ENCODE peak calls at places on chromosomes 5 and 9, in four cellular contexts. I is K562, A is HepG2, Y is GM12878. C is an unnamed sample.

GRCh38 chr5:77971965-77972544 is 195.9 kb upstream of the TBCA start:
- DNase-seq in I (no peak), A (no peak), Y (no peak), C (no peak)

GRCh38 chr9:30670805-30671562 is 1713.5 kb upstream of the ACO1 start:
- DNase-seq in I (no peak), A (no peak), Y (no peak), C (no peak)

GRCh38 chr9:75775966-75776691 is 114.3 kb upstream of the PCSK5 start:
- DNase-seq in I (no peak), A (no peak), Y (no peak), C (no peak)

GRCh38 chr9:98259791-98260190 is 4.3 kb upstream of the TBC1D2 start:
- DNase-seq in I (no peak), A (no peak), Y (no peak), C (no peak)

GRCh38 chr9:21311888-21312287 is 6.8 kb upstream of the IFNA5 start:
- DNase-seq in I (no peak), A (no peak), Y (no peak), C (no peak)

GRCh38 chr9:129208191-129209091 is 30.4 kb upstream of the IER5L start:
- DNase-seq in I (peak), A (no peak), Y (no peak), C (peak)

GRCh38 chr5:137693307-137693950 is 42.5 kb downstream of the KLHL3 start:
- DNase-seq in I (no peak), A (no peak), Y (no peak), C (no peak)

GRCh38 chr5:99926463-99926862 is 608.7 kb upstream of the FAM174A start:
- DNase-seq in I (no peak), A (no peak), Y (no peak), C (no peak)

GRCh38 chr9:69314547-69314946 is 10.5 kb upstream of the ENTREP1 start:
- DNase-seq in I (no peak), A (no peak), Y (no peak), C (no peak)

GRCh38 chr9:107710988-107711387 is 221.4 kb upstream of the KLF4 start:
- DNase-seq in I (no peak), A (no peak), Y (no peak), C (no peak)

GRCh38 chr5:6056280-6056679 is 322.1 kb downstream of the MED10 start:
- DNase-seq in I (no peak), A (no peak), Y (no peak), C (no peak)

GRCh38 chr9:93354451-93354850 is 97.0 kb upstream of the FAM120A start:
- DNase-seq in I (no peak), A (no peak), Y (no peak), C (no peak)

GRCh38 chr5:117982691-117983090 is 1005.7 kb downstream of the DTWD2 start:
- DNase-seq in I (no peak), A (no peak), Y (no peak), C (peak)

GRCh38 chr9:127422133-127422782 is 1.9 kb upstream of the ZNF79 start:
- DNase-seq in I (peak), A (no peak), Y (no peak), C (no peak)

GRCh38 chr5:112186401-112186990 is 232.6 kb downstream of the EPB41L4A start:
- DNase-seq in I (peak), A (peak), Y (no peak), C (no peak)

GRCh38 chr9:107484117-107484723 is 5.3 kb downstream of the KLF4 start:
- DNase-seq in I (peak), A (peak), Y (peak), C (peak)

GRCh38 chr9:122005597-122005996 is 87.5 kb downstream of the TTLL11 start:
- DNase-seq in I (no peak), A (no peak), Y (no peak), C (no peak)

GRCh38 chr9:96884443-96884842 is 30.1 kb upstream of the ZNF782 start:
- DNase-seq in I (peak), A (peak), Y (no peak), C (no peak)

GRCh38 chr9:70435948-70436347 is 21.5 kb upstream of the KLF9 start:
- DNase-seq in I (no peak), A (no peak), Y (no peak), C (no peak)

GRCh38 chr9:136664000-136664798 is 1.5 kb downstream of the EGFL7 start:
- DNase-seq in I (peak), A (no peak), Y (no peak), C (no peak)

GRCh38 chr9:136666364-136667216 is 3.9 kb downstream of the EGFL7 start:
- DNase-seq in I (no peak), A (no peak), Y (no peak), C (no peak)

GRCh38 chr9:136664799-136665082 is 2.0 kb downstream of the EGFL7 start:
- DNase-seq in I (no peak), A (no peak), Y (no peak), C (no peak)

GRCh38 chr9:136665704-136666363 is 3.1 kb downstream of the EGFL7 start:
- DNase-seq in I (peak), A (no peak), Y (no peak), C (peak)

DNA sequence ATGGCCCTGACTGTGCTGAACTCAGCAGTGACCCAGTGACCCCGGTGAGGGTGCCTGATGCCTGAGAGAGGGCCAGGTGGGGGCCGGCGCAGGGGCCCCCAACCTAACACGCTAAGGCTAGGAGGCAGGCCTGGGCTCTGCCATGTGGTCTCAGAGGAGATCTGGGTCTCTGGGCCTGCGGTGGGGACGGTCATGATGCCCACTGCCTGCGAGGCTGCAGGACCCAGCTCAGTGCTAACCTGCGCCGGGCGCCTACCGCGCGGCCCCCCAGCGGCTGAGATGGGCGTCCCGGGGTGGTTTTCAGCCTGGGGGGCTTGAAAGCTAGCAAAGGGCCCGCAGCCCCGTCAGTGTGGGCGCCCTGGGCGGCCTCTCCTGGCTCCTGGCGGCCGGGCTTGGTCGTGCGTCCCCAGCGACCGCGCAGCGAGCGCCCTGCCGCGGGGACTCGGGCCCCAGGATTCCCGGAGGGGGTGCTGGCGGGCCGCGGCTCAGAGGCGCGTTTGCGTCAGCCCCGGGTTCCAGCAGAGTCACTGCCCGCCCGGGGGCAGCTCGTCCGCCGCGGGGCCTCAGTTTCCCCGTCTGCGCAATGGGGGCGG is 2.5 kb downstream of the EGFL7 start:
- DNase-seq in I (no peak), A (no peak), Y (no peak), C (peak)
- TF ChIP-seq CBFB in I (no peak), A (no peak), Y (no peak), C (no peak)

GRCh38 chr5:168681556-168682183 is 102.5 kb upstream of the PANK3 start:
- DNase-seq in I (no peak), A (peak), Y (no peak), C (no peak)
- TF ChIP-seq CBFB in I (no peak), A (no peak), Y (no peak), C (no peak)

GRCh38 chr9:38044706-38045105 is 24.3 kb downstream of the SHB start:
- DNase-seq in I (no peak), A (no peak), Y (no peak), C (no peak)

GRCh38 chr9:38046669-38047300 is 22.2 kb downstream of the SHB start:
- DNase-seq in I (no peak), A (peak), Y (no peak), C (no peak)

GRCh38 chr9:38043931-38044623 is 24.9 kb downstream of the SHB start:
- DNase-seq in I (no peak), A (no peak), Y (no peak), C (no peak)

GRCh38 chr9:38048319-38048969 is 20.6 kb downstream of the SHB start:
- DNase-seq in I (no peak), A (no peak), Y (no peak), C (no peak)

DNA sequence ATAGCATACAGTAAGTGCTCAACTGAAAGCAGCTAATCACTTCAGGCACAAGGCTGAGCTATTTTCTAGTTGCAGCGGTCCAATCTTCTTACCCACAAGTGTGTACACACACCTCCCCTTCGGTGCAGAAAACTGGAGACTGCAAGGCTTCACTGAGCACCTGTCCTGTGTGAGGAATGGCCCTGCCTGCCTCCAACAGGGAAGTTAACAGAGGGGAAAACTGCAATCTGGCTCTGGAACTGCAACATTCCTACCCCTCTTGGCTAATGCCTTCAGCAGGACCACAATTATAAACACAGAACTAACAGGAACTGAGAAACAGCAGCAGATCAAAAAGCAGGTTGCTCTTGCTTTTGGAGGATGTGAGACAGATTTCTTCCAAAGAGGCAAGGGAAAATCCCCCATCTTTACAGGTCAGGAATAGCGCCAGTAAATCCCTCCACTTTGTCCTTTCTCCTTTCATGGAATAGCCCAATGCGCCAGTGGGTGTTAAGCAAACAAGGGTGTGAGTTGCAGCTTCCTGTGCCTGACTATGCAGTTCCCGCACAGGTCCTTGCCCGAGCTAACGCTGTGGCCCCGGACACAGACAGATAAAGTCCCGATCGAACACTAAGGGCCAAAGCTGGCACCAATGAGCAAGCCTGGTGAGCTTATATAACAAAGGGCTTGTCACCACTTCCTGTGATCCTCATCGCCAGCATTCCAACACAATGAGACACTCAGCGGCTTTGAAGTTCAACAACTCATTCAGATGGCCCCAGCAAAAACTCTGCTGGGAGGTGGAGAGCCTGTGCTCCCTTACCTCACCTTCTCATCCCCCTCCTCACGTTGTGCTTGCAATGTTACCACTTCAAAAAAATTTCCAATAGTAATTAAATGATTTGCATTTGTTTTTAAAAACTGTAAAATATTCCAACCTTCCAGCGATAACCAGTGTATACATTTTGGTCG is 21.5 kb downstream of the SHB start:
- DNase-seq in I (peak), A (peak), Y (no peak), C (peak)
- TF ChIP-seq CBFB in I (no peak), A (peak), Y (no peak), C (no peak)

GRCh38 chr9:91533382-91533781 is 109.8 kb upstream of the NFIL3 start:
- DNase-seq in I (no peak), A (no peak), Y (no peak), C (no peak)

GRCh38 chr9:91536211-91536691 is 112.6 kb upstream of the NFIL3 start:
- DNase-seq in I (no peak), A (peak), Y (no peak), C (no peak)

GRCh38 chr9:91534374-91534773 is 110.7 kb upstream of the NFIL3 start:
- DNase-seq in I (no peak), A (no peak), Y (no peak), C (no peak)

GRCh38 chr9:91532325-91532724 is 108.7 kb upstream of the NFIL3 start:
- DNase-seq in I (no peak), A (no peak), Y (no peak), C (no peak)

DNA sequence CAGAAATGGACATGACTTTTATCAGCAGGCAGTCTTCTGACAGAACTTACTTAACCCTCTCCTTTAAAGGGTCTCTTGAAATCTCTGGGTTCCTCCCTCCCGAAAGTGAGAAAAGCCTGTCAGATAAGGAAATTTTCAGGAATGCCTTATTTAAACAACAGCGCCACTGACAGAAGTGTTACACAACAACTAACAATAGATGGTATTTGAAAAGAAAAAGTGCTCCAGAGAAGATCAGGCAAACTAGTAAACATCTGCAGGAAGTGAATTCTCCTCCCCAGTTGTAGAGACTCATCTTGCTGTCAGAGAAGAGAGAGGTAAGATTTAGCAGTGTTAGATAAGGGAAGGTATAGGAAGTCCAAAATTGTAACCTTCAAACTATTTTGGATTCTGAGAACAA is 107.2 kb upstream of the NFIL3 start:
- DNase-seq in I (no peak), A (peak), Y (no peak), C (no peak)
- TF ChIP-seq CBFB in I (no peak), A (no peak), Y (no peak), C (no peak)

DNA sequence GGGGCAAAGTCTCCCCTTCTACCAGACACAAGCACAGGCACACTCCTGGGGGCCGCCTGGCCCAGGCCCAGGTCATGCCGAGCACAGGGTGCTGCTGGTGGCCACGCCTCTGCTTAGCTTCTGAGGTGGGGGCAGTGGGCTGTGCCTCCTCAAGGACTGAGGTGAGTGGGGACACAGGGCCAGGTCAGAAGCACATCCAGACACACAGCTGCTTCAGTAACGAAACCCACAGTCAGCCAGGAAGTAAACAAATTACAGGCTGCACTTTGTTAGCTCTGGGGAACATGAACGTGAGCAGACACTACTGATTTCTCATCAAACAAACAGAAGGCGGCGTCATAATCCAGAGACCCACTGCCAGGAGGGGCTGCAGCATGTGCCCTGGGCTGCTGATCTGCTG is 192.4 kb downstream of the HSPA4 start:
- DNase-seq in I (no peak), A (peak), Y (no peak), C (no peak)
- TF ChIP-seq CBFB in I (no peak), A (no peak), Y (no peak), C (no peak)

DNA sequence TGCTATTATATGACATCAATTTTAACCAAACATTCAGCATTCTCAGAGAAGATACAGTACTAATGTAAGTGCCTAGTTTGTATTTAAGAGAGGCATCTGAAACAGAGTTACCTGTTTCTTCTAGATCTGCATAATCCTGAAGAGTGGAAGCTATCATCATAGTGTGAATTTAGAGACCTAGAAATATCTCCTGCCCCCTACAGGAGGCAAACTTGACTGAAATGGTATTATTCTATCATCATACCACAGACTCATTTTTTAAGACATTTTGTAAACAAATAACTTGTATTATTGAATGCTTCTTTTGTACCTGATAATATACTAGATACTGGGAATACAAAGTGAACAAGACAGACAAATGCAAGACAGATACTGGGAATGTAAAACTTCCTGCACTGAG is 216.8 kb upstream of the RPS23 start:
- DNase-seq in I (no peak), A (no peak), Y (no peak), C (no peak)
- TF ChIP-seq CBFB in I (no peak), A (no peak), Y (no peak), C (no peak)

GRCh38 chr5:96977228-96977627 is 41.3 kb downstream of the LNPEP start:
- DNase-seq in I (no peak), A (no peak), Y (no peak), C (no peak)

GRCh38 chr5:96969401-96969800 is 33.5 kb downstream of the LNPEP start:
- DNase-seq in I (no peak), A (no peak), Y (no peak), C (no peak)

GRCh38 chr5:96975656-96976055 is 39.8 kb downstream of the LNPEP start:
- DNase-seq in I (no peak), A (no peak), Y (no peak), C (no peak)

GRCh38 chr5:96972599-96973334 is 36.9 kb downstream of the LNPEP start:
- DNase-seq in I (no peak), A (no peak), Y (no peak), C (no peak)

GRCh38 chr5:96973561-96974401 is 37.9 kb downstream of the LNPEP start:
- DNase-seq in I (no peak), A (no peak), Y (no peak), C (no peak)
- TF ChIP-seq CBFB in I (no peak), A (no peak), Y (no peak), C (no peak)

GRCh38 chr5:145826869-145827268 is 8.3 kb downstream of the PRELID2 start:
- DNase-seq in I (no peak), A (no peak), Y (no peak), C (no peak)

GRCh38 chr5:145818604-145819003 is 16.5 kb downstream of the PRELID2 start:
- DNase-seq in I (no peak), A (no peak), Y (no peak), C (no peak)

GRCh38 chr5:145825751-145826180 is 9.4 kb downstream of the PRELID2 start:
- DNase-seq in I (peak), A (peak), Y (no peak), C (no peak)

GRCh38 chr5:145827275-145827674 is 7.9 kb downstream of the PRELID2 start:
- DNase-seq in I (peak), A (no peak), Y (no peak), C (no peak)

GRCh38 chr5:145824040-145824439 is 11.1 kb downstream of the PRELID2 start:
- DNase-seq in I (no peak), A (no peak), Y (no peak), C (no peak)
- TF ChIP-seq CBFB in I (no peak), A (no peak), Y (no peak), C (no peak)

C was measured in WTC11.